ENCODE peak calls at places on chromosomes 7 and 10, in five cellular contexts. K, L, J, G and A are unnamed samples.

GRCh38 chr7:44294325-44295069 is 30.9 kb downstream of the CAMK2B start:
- DNase-seq in K (no peak), L (no peak), J (no peak), G (no peak), A (no peak)

GRCh38 chr7:128063025-128063560 is 31.9 kb upstream of the LRRC4 start:
- DNase-seq in K (no peak), L (no peak), J (no peak), G (no peak), A (no peak)

GRCh38 chr7:151150388-151150787 is 17.1 kb downstream of the GBX1 start:
- DNase-seq in K (no peak), L (no peak), J (no peak), G (no peak), A (no peak)

GRCh38 chr10:60101821-60102220 is 195.5 kb upstream of the CCDC6 start:
- DNase-seq in K (peak), L (no peak), J (no peak), G (no peak), A (no peak)

GRCh38 chr7:21393937-21394336 is 33.9 kb upstream of the SP4 start:
- DNase-seq in K (no peak), L (no peak), J (no peak), G (no peak), A (no peak)

GRCh38 chr7:37448057-37448636 is 517 bp downstream of the ELMO1 start:
- DNase-seq in K (no peak), L (no peak), J (no peak), G (no peak), A (no peak)

GRCh38 chr7:7157887-7158271 is 24.5 kb upstream of the C1GALT1 start:
- DNase-seq in K (no peak), L (no peak), J (no peak), G (no peak), A (no peak)

GRCh38 chr10:124416733-124417132 is 2.0 kb downstream of the OAT start:
- DNase-seq in K (no peak), L (no peak), J (no peak), G (peak), A (no peak)

GRCh38 chr10:266974-267425 is 131.7 kb downstream of the ZMYND11 start:
- DNase-seq in K (no peak), L (no peak), J (peak), G (no peak), A (no peak)

GRCh38 chr7:94507462-94507861 is 2.1 kb upstream of the CASD1 start:
- DNase-seq in K (no peak), L (no peak), J (no peak), G (peak), A (no peak)

GRCh38 chr7:114460021-114460420 is 45.4 kb downstream of the FOXP2 start:
- DNase-seq in K (no peak), L (no peak), J (no peak), G (no peak), A (no peak)

GRCh38 chr10:11742779-11743298 is 657 bp downstream of the ECHDC3 start:
- DNase-seq in K (no peak), L (peak), J (no peak), G (no peak), A (no peak)

GRCh38 chr7:23662124-23662982 is 17.6 kb upstream of the FAM221A start:
- DNase-seq in K (no peak), L (no peak), J (no peak), G (no peak), A (no peak)

GRCh38 chr7:93036807-93037206 is 81.0 kb downstream of the SAMD9 start:
- DNase-seq in K (no peak), L (no peak), J (peak), G (no peak), A (no peak)

GRCh38 chr7:22717760-22718159 is 9.2 kb upstream of the IL6 start:
- DNase-seq in K (no peak), L (no peak), J (no peak), G (no peak), A (no peak)

GRCh38 chr10:63206997-63207952 is 74.1 kb downstream of the NRBF2 start:
- DNase-seq in K (no peak), L (no peak), J (peak), G (no peak), A (no peak)

GRCh38 chr7:36563706-36564325 is 160.5 kb downstream of the AOAH start:
- DNase-seq in K (no peak), L (no peak), J (no peak), G (no peak), A (no peak)

GRCh38 chr10:12503311-12503710 is 154.0 kb downstream of the CAMK1D start:
- DNase-seq in K (no peak), L (peak), J (no peak), G (no peak), A (no peak)

GRCh38 chr10:23505797-23506465 is 67.1 kb downstream of the OTUD1 start:
- DNase-seq in K (no peak), L (no peak), J (no peak), G (no peak), A (no peak)

GRCh38 chr10:77857272-77857671 is 69.3 kb downstream of the DLG5 start:
- DNase-seq in K (no peak), L (no peak), J (no peak), G (no peak), A (no peak)

GRCh38 chr10:24344279-24344678 is 135.3 kb downstream of the KIAA1217 start:
- DNase-seq in K (no peak), L (no peak), J (no peak), G (peak), A (no peak)

GRCh38 chr7:16509829-16510228 is 16.8 kb upstream of the LRRC72 start:
- DNase-seq in K (peak), L (no peak), J (no peak), G (no peak), A (no peak)

GRCh38 chr7:64886956-64887545 is 16.0 kb upstream of the ZNF273 start:
- DNase-seq in K (no peak), L (no peak), J (no peak), G (no peak), A (no peak)

GRCh38 chr7:124390301-124390700 is 357.4 kb upstream of the TMEM229A start:
- DNase-seq in K (no peak), L (no peak), J (no peak), G (no peak), A (no peak)

GRCh38 chr10:113519616-113520015 is 33.2 kb upstream of the HABP2 start:
- DNase-seq in K (no peak), L (peak), J (no peak), G (no peak), A (no peak)

GRCh38 chr10:90921906-90922305 is 1.0 kb upstream of the ANKRD1 start:
- DNase-seq in K (no peak), L (no peak), J (no peak), G (no peak), A (no peak)

GRCh38 chr10:104642311-104643022 is 1.4 kb downstream of the SORCS3 start:
- DNase-seq in K (peak), L (peak), J (no peak), G (peak), A (no peak)
- TF ChIP-seq EZH2 in K (no peak), L (peak), J (no peak), G (peak), A (no peak)

DNA sequence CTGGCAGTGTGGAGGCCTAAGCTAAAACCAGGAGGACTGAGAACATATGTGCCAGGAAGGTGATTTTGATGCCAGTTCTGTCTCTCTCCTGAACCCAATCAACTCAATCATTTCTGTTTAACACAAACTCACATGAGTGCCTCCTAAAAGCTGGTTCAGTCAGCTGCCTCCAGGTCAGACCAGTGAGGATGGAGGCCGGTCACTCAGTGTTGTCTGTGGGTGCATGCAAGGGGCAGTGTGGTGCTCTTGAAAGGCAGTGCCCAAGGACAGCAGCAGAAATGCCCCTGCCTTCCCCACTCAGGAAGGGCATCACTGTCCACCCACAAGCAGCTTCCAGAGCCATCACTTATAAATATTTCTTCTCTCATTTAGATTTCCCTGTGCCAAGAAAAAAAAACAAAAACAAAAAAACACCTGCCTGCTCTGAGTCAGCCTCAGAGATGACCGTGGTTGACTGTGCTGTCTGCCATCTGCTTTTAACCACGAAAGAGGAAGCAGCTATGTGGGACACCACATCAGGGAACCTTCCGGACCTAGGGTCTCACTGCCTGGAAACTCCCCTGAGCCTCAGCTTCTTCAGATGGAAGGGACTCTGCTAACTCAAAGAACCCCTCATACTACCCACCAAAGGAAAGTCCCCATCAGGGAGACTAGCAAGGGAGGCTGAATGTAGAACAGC is 39.1 kb downstream of the VOPP1 start:
- DNase-seq in K (no peak), L (no peak), J (peak), G (no peak), A (no peak)
- TF ChIP-seq SRF in K (no peak), L (no peak), J (peak), G (no peak), A (no peak)

GRCh38 chr10:101214446-101215396 is 14.5 kb downstream of the LBX1 start:
- DNase-seq in K (peak), L (peak), J (no peak), G (peak), A (peak)
- TF ChIP-seq EZH2 in K (no peak), L (no peak), J (no peak), G (no peak), A (no peak)

GRCh38 chr10:16891375-16892313 is 74.4 kb upstream of the RSU1 start:
- DNase-seq in K (peak), L (peak), J (no peak), G (peak), A (peak)
- TF ChIP-seq SRF in K (no peak), L (no peak), J (no peak), G (no peak), A (peak)

GRCh38 chr10:102408081-102408727 is 10.4 kb downstream of the PSD start:
- DNase-seq in K (no peak), L (no peak), J (no peak), G (no peak), A (no peak)
- TF ChIP-seq EZH2 in K (no peak), L (no peak), J (no peak), G (no peak), A (no peak)